ENCODE peak calls at places on chromosomes 2 and 18, in seven cellular contexts. X is OCI-LY7; T is HEK293T; L is activated T-helper 1 cell treated with anti-CD3 and anti-CD28 coated beads, Interleukin-2, amount 50 U/mL, for 16 hours; A is naive thymus-derived CD4-positive, alpha-beta T cell; G is Right ventricle myocardium superior; W is stimulated activated naive CD4-positive, alpha-beta T cell. D is an unnamed sample.

GRCh38 chr2:216350214-216350789 is 22.0 kb downstream of the MARCHF4 start:
- DNase-seq in L (no peak), T (no peak), W (no peak), G (no peak), A (no peak), X (no peak), D (peak)

GRCh38 chr2:121360566-121361300 is 75.7 kb upstream of the TFCP2L1 start:
- DNase-seq in W (no peak), A (no peak), X (no peak), L (no peak), G (peak), T (no peak), D (no peak)

GRCh38 chr2:169109502-169110409 is 40.4 kb downstream of the DHRS9 start:
- DNase-seq in G (peak), X (peak), T (peak), W (peak), L (peak), A (peak), D (peak)

GRCh38 chr2:178008636-178009289 is 63.8 kb downstream of the PDE11A start:
- DNase-seq in G (peak), A (no peak), L (no peak), X (no peak), W (no peak), T (peak), D (no peak)

GRCh38 chr18:29644276-29644675 is 1398.3 kb downstream of the DSC3 start:
- DNase-seq in G (no peak), W (no peak), X (no peak), L (no peak), T (no peak), A (no peak), D (no peak)

GRCh38 chr2:121634354-121635307 is 14.6 kb downstream of the CLASP1 start:
- DNase-seq in T (no peak), L (no peak), G (no peak), A (no peak), W (no peak), X (no peak), D (no peak)

GRCh38 chr18:75638597-75639467 is 211.3 kb upstream of the SMIM21 start:
- DNase-seq in L (no peak), G (peak), W (no peak), A (no peak), T (no peak), X (no peak), D (no peak)

GRCh38 chr2:204604061-204604460 is 58.8 kb downstream of the PARD3B start:
- DNase-seq in A (no peak), X (no peak), T (no peak), L (no peak), W (no peak), G (no peak), D (no peak)

GRCh38 chr2:173854840-173855239 is 110.3 kb downstream of the SP3 start:
- DNase-seq in L (no peak), W (no peak), T (no peak), X (no peak), G (no peak), A (no peak), D (no peak)

GRCh38 chr2:130342533-130343275 is at the start of gene IMP4:
- DNase-seq in A (peak), G (peak), T (peak), X (peak), W (peak), L (peak), D (peak)

GRCh38 chr2:157897106-157897971 is 21.2 kb upstream of the ACVR1 start:
- DNase-seq in L (no peak), T (no peak), X (peak), A (peak), G (no peak), W (peak), D (no peak)

GRCh38 chr2:207792244-207792785 is 22.6 kb upstream of the FZD5 start:
- DNase-seq in X (no peak), L (no peak), A (no peak), G (no peak), T (no peak), W (no peak), D (no peak)

GRCh38 chr18:22177496-22177866 is 8.1 kb downstream of the GATA6 start:
- DNase-seq in L (no peak), X (no peak), G (no peak), A (no peak), T (no peak), W (no peak), D (no peak)

GRCh38 chr2:148876190-148876588 is 1.2 kb downstream of the KIF5C start:
- DNase-seq in T (peak), X (peak), W (peak), A (no peak), L (no peak), G (no peak), D (no peak)

GRCh38 chr2:71071681-71072398 is 3.4 kb downstream of the NAGK start:
- DNase-seq in G (no peak), L (peak), T (no peak), W (peak), A (peak), X (peak), D (peak)

GRCh38 chr18:23099621-23100020 is 35.7 kb upstream of the CABLES1 start:
- DNase-seq in T (no peak), G (no peak), A (no peak), L (no peak), W (no peak), X (no peak), D (no peak)

GRCh38 chr18:45156941-45157340 is 458.3 kb upstream of the SLC14A2 start:
- DNase-seq in A (no peak), W (no peak), T (no peak), X (no peak), G (no peak), L (no peak), D (no peak)

GRCh38 chr2:179422037-179422643 is 157.5 kb upstream of the SESTD1 start:
- DNase-seq in X (peak), G (peak), W (no peak), T (peak), L (no peak), A (no peak), D (no peak)

GRCh38 chr2:214808961-214809750 is at the start of gene BARD1:
- DNase-seq in L (no peak), X (peak), A (peak), G (peak), W (peak), T (peak), D (peak)

GRCh38 chr2:12131975-12132374 is 385.5 kb downstream of the LPIN1 start:
- DNase-seq in W (no peak), A (no peak), L (no peak), T (no peak), G (no peak), X (no peak), D (no peak)

GRCh38 chr2:58289029-58289428 is 47.9 kb upstream of the FANCL start:
- DNase-seq in A (no peak), W (no peak), X (no peak), L (no peak), T (no peak), G (no peak), D (no peak)

GRCh38 chr2:24453379-24454073 is 37.5 kb upstream of the NCOA1 start:
- DNase-seq in G (no peak), T (no peak), L (no peak), W (no peak), X (no peak), A (no peak), D (no peak)

GRCh38 chr2:8607591-8607990 is 74.3 kb upstream of the ID2 start:
- DNase-seq in A (no peak), T (no peak), W (no peak), L (no peak), G (no peak), X (no peak), D (no peak)

GRCh38 chr2:161400076-161400475 is 16.0 kb upstream of the TBR1 start:
- DNase-seq in A (no peak), L (no peak), T (no peak), X (no peak), G (no peak), W (no peak), D (no peak)

GRCh38 chr2:112644933-112645395 is 775 bp upstream of the SLC20A1 start:
- DNase-seq in X (no peak), W (no peak), L (no peak), A (no peak), T (no peak), G (no peak), D (no peak)

D was measured in stimulated activated CD8-positive, alpha-beta memory T cell treated with anti-CD3 and anti-CD28 coated beads, Interleukin-15, amount 100 ng/mL, for 4 hours.